ENCODE peak calls at places on chromosome X, in ten cellular contexts. One of them, this sample, is unnamed.
A peak's percentile ranks its signal among the peaks of the same experiment; 100 is the strongest.

GRCh38 chrX:8738588-8739189 is 6.8 kb upstream of the ANOS1 start:
- DNase-seq in mesothelial cell of epicardium: no peak
- DNase-seq in GM12865: peak; percentile 26
- DNase-seq in GM23338: peak; percentile 72
- DNase-seq in tibial nerve: peak; percentile 19
- DNase-seq in fibroblast of pulmonary artery: peak; percentile 59
- DNase-seq in left ventricle myocardium inferior: no peak
- DNase-seq in esophagus squamous epithelium: no peak
- DNase-seq in lower leg skin: no peak
- DNase-seq in heart right ventricle: no peak
- DNase-seq in this sample: no peak

GRCh38 chrX:96147645-96148044 is 537.0 kb upstream of the DIAPH2 start:
- DNase-seq in mesothelial cell of epicardium: no peak
- DNase-seq in GM12865: no peak
- DNase-seq in GM23338: no peak
- DNase-seq in tibial nerve: no peak
- DNase-seq in fibroblast of pulmonary artery: peak; percentile 1
- DNase-seq in left ventricle myocardium inferior: no peak
- DNase-seq in esophagus squamous epithelium: no peak
- DNase-seq in lower leg skin: no peak
- DNase-seq in heart right ventricle: no peak
- DNase-seq in this sample: no peak

GRCh38 chrX:37796302-37796701 is 16.4 kb downstream of the CYBB start:
- DNase-seq in mesothelial cell of epicardium: no peak
- DNase-seq in GM12865: no peak
- DNase-seq in GM23338: no peak
- DNase-seq in tibial nerve: no peak
- DNase-seq in fibroblast of pulmonary artery: no peak
- DNase-seq in left ventricle myocardium inferior: no peak
- DNase-seq in esophagus squamous epithelium: no peak
- DNase-seq in lower leg skin: no peak
- DNase-seq in heart right ventricle: no peak
- DNase-seq in this sample: no peak

GRCh38 chrX:23667239-23668177 is at the start of gene PRDX4:
- DNase-seq in mesothelial cell of epicardium: peak; percentile 87
- DNase-seq in GM12865: peak; percentile 93
- DNase-seq in GM23338: peak; percentile 69
- DNase-seq in tibial nerve: peak; percentile 66
- DNase-seq in fibroblast of pulmonary artery: peak; percentile 90
- DNase-seq in left ventricle myocardium inferior: peak; percentile 89
- DNase-seq in esophagus squamous epithelium: peak; percentile 30
- DNase-seq in lower leg skin: peak; percentile 96
- DNase-seq in heart right ventricle: peak; percentile 89
- DNase-seq in this sample: peak; percentile 58

GRCh38 chrX:91414710-91415109 is 19.9 kb upstream of the PABPC5 start:
- DNase-seq in mesothelial cell of epicardium: no peak
- DNase-seq in GM12865: no peak
- DNase-seq in GM23338: peak; percentile 45
- DNase-seq in tibial nerve: no peak
- DNase-seq in fibroblast of pulmonary artery: no peak
- DNase-seq in left ventricle myocardium inferior: no peak
- DNase-seq in esophagus squamous epithelium: no peak
- DNase-seq in lower leg skin: no peak
- DNase-seq in heart right ventricle: no peak
- DNase-seq in this sample: no peak

GRCh38 chrX:53398216-53398615 is 24.2 kb downstream of the SMC1A start:
- DNase-seq in mesothelial cell of epicardium: no peak
- DNase-seq in GM12865: no peak
- DNase-seq in GM23338: no peak
- DNase-seq in tibial nerve: no peak
- DNase-seq in fibroblast of pulmonary artery: no peak
- DNase-seq in left ventricle myocardium inferior: no peak
- DNase-seq in esophagus squamous epithelium: no peak
- DNase-seq in lower leg skin: no peak
- DNase-seq in heart right ventricle: no peak
- DNase-seq in this sample: no peak

GRCh38 chrX:14802943-14803710 is 69.7 kb downstream of the FANCB start:
- DNase-seq in mesothelial cell of epicardium: no peak
- DNase-seq in GM12865: no peak
- DNase-seq in GM23338: no peak
- DNase-seq in tibial nerve: no peak
- DNase-seq in fibroblast of pulmonary artery: peak; percentile 46
- DNase-seq in left ventricle myocardium inferior: no peak
- DNase-seq in esophagus squamous epithelium: no peak
- DNase-seq in lower leg skin: no peak
- DNase-seq in heart right ventricle: no peak
- DNase-seq in this sample: no peak

GRCh38 chrX:281166-281999 is at the start of gene PLCXD1:
- DNase-seq in mesothelial cell of epicardium: no peak
- DNase-seq in GM12865: peak; percentile 56
- DNase-seq in GM23338: peak; percentile 96
- DNase-seq in tibial nerve: no peak
- DNase-seq in fibroblast of pulmonary artery: peak; percentile 58
- DNase-seq in left ventricle myocardium inferior: peak; percentile 24
- DNase-seq in esophagus squamous epithelium: no peak
- DNase-seq in lower leg skin: no peak
- DNase-seq in heart right ventricle: no peak
- DNase-seq in this sample: no peak

GRCh38 chrX:41381685-41382084 is 47.7 kb downstream of the DDX3X start:
- DNase-seq in mesothelial cell of epicardium: no peak
- DNase-seq in GM12865: no peak
- DNase-seq in GM23338: peak; percentile 13
- DNase-seq in tibial nerve: no peak
- DNase-seq in fibroblast of pulmonary artery: peak; percentile 73
- DNase-seq in left ventricle myocardium inferior: peak; percentile 20
- DNase-seq in esophagus squamous epithelium: no peak
- DNase-seq in lower leg skin: peak; percentile 90
- DNase-seq in heart right ventricle: peak; percentile 8
- DNase-seq in this sample: no peak

GRCh38 chrX:48076343-48076742 is 4.9 kb upstream of the ZNF630 start:
- DNase-seq in mesothelial cell of epicardium: no peak
- DNase-seq in GM12865: peak; percentile 9
- DNase-seq in GM23338: no peak
- DNase-seq in tibial nerve: no peak
- DNase-seq in fibroblast of pulmonary artery: no peak
- DNase-seq in left ventricle myocardium inferior: no peak
- DNase-seq in esophagus squamous epithelium: no peak
- DNase-seq in lower leg skin: no peak
- DNase-seq in heart right ventricle: no peak
- DNase-seq in this sample: no peak

GRCh38 chrX:72121381-72121780 is 10.3 kb downstream of the RTL5 start:
- DNase-seq in mesothelial cell of epicardium: no peak
- DNase-seq in GM12865: peak; percentile 42
- DNase-seq in GM23338: no peak
- DNase-seq in tibial nerve: peak; percentile 45
- DNase-seq in fibroblast of pulmonary artery: peak; percentile 62
- DNase-seq in left ventricle myocardium inferior: peak; percentile 60
- DNase-seq in esophagus squamous epithelium: peak; percentile 6
- DNase-seq in lower leg skin: peak; percentile 92
- DNase-seq in heart right ventricle: peak; percentile 76
- DNase-seq in this sample: peak; percentile 37

DNA sequence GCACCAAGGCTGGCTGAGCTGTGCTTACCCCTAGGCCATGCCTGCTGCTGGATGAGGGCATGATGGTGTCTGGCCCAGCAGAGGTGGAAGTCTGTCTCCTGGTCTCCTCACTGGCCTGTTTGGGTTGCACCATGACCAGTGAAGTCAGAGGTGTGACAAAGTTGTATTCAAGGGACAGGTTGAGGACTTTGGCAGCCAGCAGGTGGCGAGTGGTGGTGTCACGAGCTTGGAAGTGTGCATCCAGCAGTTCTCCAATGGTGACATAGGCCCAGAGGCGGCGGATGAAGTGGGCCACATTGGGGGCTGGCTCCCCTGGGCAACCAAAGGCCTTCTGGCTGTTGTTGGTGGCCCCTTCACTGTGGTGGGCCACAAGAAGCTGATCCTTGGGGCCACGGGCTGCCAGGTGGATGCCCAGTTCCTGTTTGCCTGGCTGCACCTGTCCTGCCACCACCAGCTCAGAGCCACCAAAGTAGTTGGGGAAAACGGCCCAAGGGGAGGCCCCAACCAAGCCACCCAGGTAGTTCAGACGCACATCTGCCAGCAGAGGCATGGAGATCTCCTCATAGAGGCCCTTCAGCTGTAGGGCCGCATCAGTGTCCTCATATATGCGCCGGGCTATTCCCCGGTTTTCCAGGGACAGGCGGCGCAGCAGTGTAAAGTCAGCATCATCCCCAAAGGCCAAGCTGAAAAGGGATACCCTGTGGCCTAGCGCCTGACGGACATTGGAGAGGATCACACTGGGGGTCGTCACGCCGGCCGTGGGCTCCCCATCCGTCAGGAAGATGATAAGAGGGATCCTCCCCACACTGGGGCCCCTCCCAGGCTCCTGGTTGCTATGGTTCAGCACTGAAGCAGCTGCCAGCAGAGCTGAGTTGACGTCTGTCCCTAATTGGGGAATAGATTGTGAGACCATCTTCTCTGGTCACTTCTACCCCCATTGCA is 39.7 kb downstream of the ITIH6 start:
- DNase-seq in mesothelial cell of epicardium: no peak
- DNase-seq in GM12865: no peak
- DNase-seq in GM23338: no peak
- DNase-seq in tibial nerve: no peak
- DNase-seq in fibroblast of pulmonary artery: no peak
- DNase-seq in left ventricle myocardium inferior: no peak
- DNase-seq in esophagus squamous epithelium: no peak
- DNase-seq in lower leg skin: no peak
- DNase-seq in heart right ventricle: no peak
- DNase-seq in this sample: no peak
- TF ChIP-seq CTCF in mesothelial cell of epicardium: no peak
- TF ChIP-seq CTCF in GM12865: no peak
- TF ChIP-seq CTCF in GM23338: no peak
- TF ChIP-seq CTCF in tibial nerve: no peak
- TF ChIP-seq CTCF in fibroblast of pulmonary artery: no peak
- TF ChIP-seq CTCF in left ventricle myocardium inferior: no peak
- TF ChIP-seq CTCF in esophagus squamous epithelium: no peak
- TF ChIP-seq CTCF in lower leg skin: no peak
- TF ChIP-seq CTCF in heart right ventricle: no peak
- TF ChIP-seq CTCF in this sample: no peak

GRCh38 chrX:49176421-49177326 is 5.0 kb downstream of the PLP2 start:
- DNase-seq in mesothelial cell of epicardium: no peak
- DNase-seq in GM12865: no peak
- DNase-seq in GM23338: no peak
- DNase-seq in tibial nerve: no peak
- DNase-seq in fibroblast of pulmonary artery: no peak
- DNase-seq in left ventricle myocardium inferior: no peak
- DNase-seq in esophagus squamous epithelium: no peak
- DNase-seq in lower leg skin: no peak
- DNase-seq in heart right ventricle: no peak
- DNase-seq in this sample: no peak

GRCh38 chrX:49177873-49178480 is 6.3 kb downstream of the PLP2 start:
- DNase-seq in mesothelial cell of epicardium: no peak
- DNase-seq in GM12865: no peak
- DNase-seq in GM23338: no peak
- DNase-seq in tibial nerve: no peak
- DNase-seq in fibroblast of pulmonary artery: no peak
- DNase-seq in left ventricle myocardium inferior: no peak
- DNase-seq in esophagus squamous epithelium: no peak
- DNase-seq in lower leg skin: no peak
- DNase-seq in heart right ventricle: no peak
- DNase-seq in this sample: no peak

GRCh38 chrX:49178537-49178936 is 6.8 kb downstream of the PLP2 start:
- DNase-seq in mesothelial cell of epicardium: no peak
- DNase-seq in GM12865: no peak
- DNase-seq in GM23338: no peak
- DNase-seq in tibial nerve: no peak
- DNase-seq in fibroblast of pulmonary artery: no peak
- DNase-seq in left ventricle myocardium inferior: no peak
- DNase-seq in esophagus squamous epithelium: no peak
- DNase-seq in lower leg skin: no peak
- DNase-seq in heart right ventricle: no peak
- DNase-seq in this sample: no peak

GRCh38 chrX:49175875-49176274 is 4.2 kb downstream of the PLP2 start:
- DNase-seq in mesothelial cell of epicardium: no peak
- DNase-seq in GM12865: no peak
- DNase-seq in GM23338: no peak
- DNase-seq in tibial nerve: no peak
- DNase-seq in fibroblast of pulmonary artery: no peak
- DNase-seq in left ventricle myocardium inferior: no peak
- DNase-seq in esophagus squamous epithelium: no peak
- DNase-seq in lower leg skin: no peak
- DNase-seq in heart right ventricle: no peak
- DNase-seq in this sample: no peak

GRCh38 chrX:49177338-49177833 is 5.7 kb downstream of the PLP2 start:
- DNase-seq in mesothelial cell of epicardium: no peak
- DNase-seq in GM12865: no peak
- DNase-seq in GM23338: no peak
- DNase-seq in tibial nerve: no peak
- DNase-seq in fibroblast of pulmonary artery: no peak
- DNase-seq in left ventricle myocardium inferior: no peak
- DNase-seq in esophagus squamous epithelium: no peak
- DNase-seq in lower leg skin: no peak
- DNase-seq in heart right ventricle: no peak
- DNase-seq in this sample: no peak
- TF ChIP-seq CTCF in mesothelial cell of epicardium: no peak
- TF ChIP-seq CTCF in GM12865: no peak
- TF ChIP-seq CTCF in GM23338: no peak
- TF ChIP-seq CTCF in tibial nerve: no peak
- TF ChIP-seq CTCF in fibroblast of pulmonary artery: peak; percentile 9
- TF ChIP-seq CTCF in left ventricle myocardium inferior: no peak
- TF ChIP-seq CTCF in esophagus squamous epithelium: peak; percentile 11
- TF ChIP-seq CTCF in lower leg skin: no peak
- TF ChIP-seq CTCF in heart right ventricle: no peak
- TF ChIP-seq CTCF in this sample: no peak

GRCh38 chrX:16212436-16212835 is 45.2 kb downstream of the MAGEB17 start:
- DNase-seq in mesothelial cell of epicardium: no peak
- DNase-seq in GM12865: peak; percentile 19
- DNase-seq in GM23338: peak; percentile 21
- DNase-seq in tibial nerve: no peak
- DNase-seq in fibroblast of pulmonary artery: peak; percentile 37
- DNase-seq in left ventricle myocardium inferior: no peak
- DNase-seq in esophagus squamous epithelium: no peak
- DNase-seq in lower leg skin: no peak
- DNase-seq in heart right ventricle: peak; percentile 2
- DNase-seq in this sample: no peak
- TF ChIP-seq CTCF in mesothelial cell of epicardium: no peak
- TF ChIP-seq CTCF in GM12865: peak; percentile 34
- TF ChIP-seq CTCF in GM23338: peak; percentile 35
- TF ChIP-seq CTCF in tibial nerve: no peak
- TF ChIP-seq CTCF in fibroblast of pulmonary artery: peak; percentile 40
- TF ChIP-seq CTCF in left ventricle myocardium inferior: no peak
- TF ChIP-seq CTCF in esophagus squamous epithelium: no peak
- TF ChIP-seq CTCF in lower leg skin: no peak
- TF ChIP-seq CTCF in heart right ventricle: no peak
- TF ChIP-seq CTCF in this sample: no peak

DNA sequence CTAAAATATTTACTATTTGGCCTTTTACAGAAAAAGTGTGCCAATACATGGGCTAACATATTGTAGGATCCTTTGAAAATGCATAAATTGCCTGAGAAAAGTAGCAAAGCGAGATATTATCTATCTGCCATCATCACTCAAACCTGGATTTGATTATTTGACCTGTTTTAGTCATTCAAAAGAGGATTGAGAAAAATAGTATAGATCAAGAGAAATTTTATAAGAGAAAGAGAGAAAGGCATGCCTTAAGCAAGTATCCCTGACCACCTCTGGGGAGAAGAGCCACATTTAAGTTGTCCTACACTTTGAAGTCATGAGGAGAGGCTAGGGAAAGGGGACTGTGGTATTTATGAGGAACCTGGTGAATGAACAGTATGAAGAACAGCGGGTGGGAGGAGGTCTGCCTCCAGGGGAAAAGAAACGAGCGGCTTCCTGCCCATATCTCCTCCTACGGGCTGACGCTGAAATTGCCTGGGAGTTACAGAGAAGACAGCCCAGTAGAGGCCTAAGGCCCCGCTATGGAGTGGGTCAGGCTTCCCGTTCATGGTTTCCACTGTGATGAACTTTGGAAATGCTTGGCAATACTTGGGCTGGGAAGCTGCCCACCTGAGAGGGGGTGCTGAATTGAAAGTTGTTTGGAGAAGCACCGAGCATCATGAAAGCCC is 106.8 kb upstream of the ACSL4 start:
- DNase-seq in mesothelial cell of epicardium: no peak
- DNase-seq in GM12865: no peak
- DNase-seq in GM23338: peak; percentile 67
- DNase-seq in tibial nerve: no peak
- DNase-seq in fibroblast of pulmonary artery: peak; percentile 74
- DNase-seq in left ventricle myocardium inferior: peak; percentile 13
- DNase-seq in esophagus squamous epithelium: no peak
- DNase-seq in lower leg skin: no peak
- DNase-seq in heart right ventricle: no peak
- DNase-seq in this sample: no peak
- TF ChIP-seq CTCF in mesothelial cell of epicardium: no peak
- TF ChIP-seq CTCF in GM12865: no peak
- TF ChIP-seq CTCF in GM23338: no peak
- TF ChIP-seq CTCF in tibial nerve: no peak
- TF ChIP-seq CTCF in fibroblast of pulmonary artery: peak; percentile 36
- TF ChIP-seq CTCF in left ventricle myocardium inferior: no peak
- TF ChIP-seq CTCF in esophagus squamous epithelium: peak; percentile 25
- TF ChIP-seq CTCF in lower leg skin: no peak
- TF ChIP-seq CTCF in heart right ventricle: no peak
- TF ChIP-seq CTCF in this sample: no peak